ENCODE peak calls at places on chromosomes 16 and 17, in four cellular contexts. K, P, D and O are unnamed samples.

GRCh38 chr16:66603537-66604375 is 748 bp upstream of the CMTM3 start:
- DNase-seq in K (peak), P (no peak), D (peak), O (no peak)

GRCh38 chr16:72317378-72317777 is 145.4 kb upstream of the PMFBP1 start:
- DNase-seq in K (no peak), P (no peak), D (no peak), O (no peak)

GRCh38 chr16:46899443-46900143 is 15.4 kb downstream of the GPT2 start:
- DNase-seq in K (no peak), P (no peak), D (no peak), O (no peak)

GRCh38 chr16:11150190-11150589 is 105.8 kb downstream of the SOCS1 start:
- DNase-seq in K (no peak), P (no peak), D (no peak), O (no peak)

GRCh38 chr16:878071-878784 is 77.7 kb upstream of the GNG13 start:
- DNase-seq in K (no peak), P (peak), D (no peak), O (no peak)

GRCh38 chr16:11094838-11095565 is 150.6 kb downstream of the CLEC16A start:
- DNase-seq in K (no peak), P (no peak), D (no peak), O (no peak)

GRCh38 chr17:31678431-31678830 is 180.6 kb downstream of the COPRS start:
- DNase-seq in K (no peak), P (no peak), D (no peak), O (no peak)

GRCh38 chr17:77579717-77580116 is 378.8 kb upstream of the TNRC6C start:
- DNase-seq in K (no peak), P (no peak), D (no peak), O (no peak)

GRCh38 chr16:70685938-70686375 is at the start of gene MTSS2:
- DNase-seq in K (peak), P (peak), D (peak), O (no peak)

GRCh38 chr16:31477220-31478216 is 5.4 kb upstream of the SLC5A2 start:
- DNase-seq in K (peak), P (no peak), D (peak), O (no peak)

GRCh38 chr17:58327363-58328194 is 1.0 kb downstream of the TSPOAP1 start:
- DNase-seq in K (peak), P (no peak), D (no peak), O (no peak)

GRCh38 chr16:30527635-30528178 is 1.3 kb upstream of the ZNF768 start:
- DNase-seq in K (no peak), P (no peak), D (no peak), O (no peak)

GRCh38 chr17:42519546-42520444 is 16.2 kb upstream of the NAGLU start:
- DNase-seq in K (peak), P (peak), D (peak), O (peak)

DNA sequence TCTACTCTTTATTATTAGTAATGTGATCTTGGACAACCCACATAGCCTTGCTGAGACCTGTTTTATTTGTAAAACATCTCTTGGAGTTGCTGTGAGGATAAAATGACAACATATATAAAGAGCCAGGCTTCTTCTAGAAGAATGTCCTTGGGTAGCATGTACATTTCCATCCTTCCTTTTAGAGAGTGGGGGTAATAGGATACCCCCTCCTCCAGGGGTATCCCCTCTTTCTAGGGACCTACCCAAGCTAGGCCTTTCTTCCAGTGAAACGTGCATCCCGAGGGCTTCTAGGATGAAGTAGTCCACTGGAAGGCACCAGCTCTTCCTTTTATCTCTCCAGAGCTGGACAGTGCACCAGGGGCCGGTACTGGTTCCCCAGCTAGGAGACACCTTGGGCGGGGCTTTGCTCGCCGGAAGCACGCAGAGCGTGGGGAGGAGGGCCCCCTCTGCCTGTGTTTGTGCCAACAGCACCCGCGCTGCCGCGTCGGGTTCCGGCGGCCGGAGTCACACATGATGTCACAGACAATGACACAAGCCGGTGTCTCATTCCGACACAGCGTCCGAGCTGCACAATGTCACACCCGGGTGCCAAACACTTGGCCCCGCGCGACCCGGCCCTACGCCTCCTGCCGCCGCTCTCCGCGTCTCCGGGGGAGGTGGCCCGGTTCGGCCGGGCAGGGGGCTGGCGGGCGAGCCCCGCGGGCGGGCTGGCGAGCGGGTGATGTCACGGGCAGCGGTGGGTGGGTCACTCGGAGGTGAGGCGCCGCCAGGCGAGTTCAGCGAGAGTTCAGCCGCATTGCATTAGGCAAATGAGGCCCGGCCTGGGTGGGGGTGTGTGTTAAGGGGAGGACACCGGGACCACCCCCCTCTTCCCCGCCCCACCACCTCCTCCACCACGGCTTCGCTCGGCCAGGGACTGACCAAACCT is 23.4 kb downstream of the GJD3 start:
- DNase-seq in K (peak), P (peak), D (peak), O (peak)
- TF ChIP-seq TCF7L2 in K (no peak), P (peak), D (no peak), O (peak)

DNA sequence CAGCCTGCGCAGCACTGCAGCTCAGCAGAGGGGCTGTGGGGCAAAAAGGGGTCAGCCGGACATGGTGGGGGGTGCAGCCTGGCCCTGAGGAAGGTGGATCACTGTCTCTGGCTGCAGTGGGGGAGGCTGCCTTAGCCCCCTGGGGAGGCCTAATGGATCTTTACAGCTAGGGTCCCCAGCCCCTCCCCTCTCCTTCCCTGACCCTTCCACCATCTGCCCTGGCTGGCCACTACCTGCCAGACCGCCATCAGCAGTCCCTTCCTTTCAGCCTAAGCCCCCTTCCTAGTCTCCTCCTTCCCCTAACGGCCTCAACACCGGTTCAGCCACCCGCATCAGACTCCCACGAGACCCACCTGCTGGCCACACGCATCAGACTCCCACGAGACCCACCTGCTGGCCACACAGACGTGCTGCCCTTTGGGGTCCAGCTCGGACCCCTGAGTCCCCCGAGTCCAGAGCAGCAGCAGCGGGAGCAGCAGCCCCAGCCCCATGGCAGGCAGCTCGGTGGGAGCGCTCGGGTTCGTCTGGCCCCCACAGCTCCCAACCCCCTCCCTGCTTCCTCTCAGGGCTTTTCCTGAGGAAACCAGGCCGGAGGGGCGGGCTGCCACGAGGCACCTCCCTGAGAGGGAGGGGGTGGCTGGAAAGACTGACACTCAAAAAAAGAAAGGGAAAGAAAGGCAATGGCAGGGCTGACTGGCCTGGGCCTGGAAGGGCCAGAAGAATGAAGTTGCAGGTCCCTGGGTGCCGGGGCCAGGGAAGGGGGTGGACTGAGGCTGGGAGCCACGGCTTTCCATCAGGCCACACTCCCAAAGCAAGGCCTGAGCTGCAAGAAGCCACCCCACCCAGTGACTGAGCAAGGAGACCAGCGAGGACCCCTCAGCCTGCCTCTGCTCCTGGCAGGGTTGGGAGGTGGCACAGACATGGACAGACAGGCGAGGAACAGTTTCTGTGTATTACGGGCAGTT is at the start of gene SCARF1:
- DNase-seq in K (no peak), P (no peak), D (no peak), O (no peak)
- TF ChIP-seq SIN3A in K (no peak), P (no peak), D (no peak), O (no peak)

DNA sequence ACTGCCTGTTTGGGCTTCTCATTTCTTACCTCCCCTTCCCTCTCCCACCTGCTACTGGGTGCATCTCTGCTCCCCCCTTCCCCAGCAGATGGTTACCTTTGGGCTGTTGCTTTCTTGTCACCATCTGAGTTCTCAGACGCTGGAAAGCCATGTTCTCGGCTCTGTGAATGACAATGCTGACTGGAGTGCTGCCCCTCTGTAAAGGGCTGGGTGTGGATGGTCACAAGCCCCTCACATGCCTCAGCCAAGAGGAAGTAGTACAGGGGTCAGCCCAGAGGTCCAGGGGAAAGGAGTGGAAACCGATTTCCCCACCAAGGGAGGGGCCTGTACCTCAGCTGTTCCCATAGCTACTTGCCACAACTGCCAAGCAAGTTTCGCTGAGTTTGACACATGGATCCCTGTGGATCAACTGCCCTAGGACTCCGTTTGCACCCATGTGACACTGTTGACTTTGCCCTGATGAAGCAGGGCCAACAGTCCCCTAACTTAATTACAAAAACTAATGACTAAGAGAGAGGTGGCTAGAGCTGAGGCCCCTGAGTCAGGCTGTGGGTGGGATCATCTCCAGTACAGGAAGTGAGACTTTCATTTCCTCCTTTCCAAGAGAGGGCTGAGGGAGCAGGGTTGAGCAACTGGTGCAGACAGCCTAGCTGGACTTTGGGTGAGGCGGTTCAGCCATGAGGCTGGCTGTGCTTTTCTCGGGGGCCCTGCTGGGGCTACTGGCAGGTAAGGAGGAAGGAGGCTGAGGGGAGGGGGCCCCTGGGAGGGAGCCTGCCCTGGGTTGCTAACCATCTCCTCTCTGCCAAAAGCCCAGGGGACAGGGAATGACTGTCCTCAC is at the start of gene CD68:
- DNase-seq in K (peak), P (peak), D (peak), O (peak)
- H3K27ac ChIP-seq in K (peak), P (peak), D (peak), O (peak)

GRCh38 chr17:27575912-27576252 is 55.1 kb upstream of the LGALS9 start:
- DNase-seq in K (peak), P (no peak), D (no peak), O (no peak)

GRCh38 chr17:27576429-27577123 is 54.4 kb upstream of the LGALS9 start:
- DNase-seq in K (no peak), P (no peak), D (peak), O (no peak)

GRCh38 chr17:27578718-27579085 is 52.3 kb upstream of the LGALS9 start:
- DNase-seq in K (peak), P (no peak), D (peak), O (no peak)

GRCh38 chr17:27577884-27578717 is 52.9 kb upstream of the LGALS9 start:
- DNase-seq in K (peak), P (no peak), D (no peak), O (no peak)

GRCh38 chr17:27577124-27577761 is 53.7 kb upstream of the LGALS9 start:
- DNase-seq in K (peak), P (no peak), D (no peak), O (no peak)
- TF ChIP-seq TCF7L2 in K (no peak), P (no peak), D (no peak), O (no peak)